ENCODE peak calls at places on chromosome 1, in seven cellular contexts. One of them, this sample, is unnamed.

GRCh38 chr1:147717051-147717705 is 43.2 kb downstream of the GJA5 start:
- DNase-seq in A673: no peak
- DNase-seq in coronary artery: no peak
- DNase-seq in HS-27A: no peak
- DNase-seq in Caki2: peak
- DNase-seq in tibial artery: no peak
- DNase-seq in GM23248: no peak
- DNase-seq in this sample: no peak

GRCh38 chr1:157628773-157629172 is 30.9 kb upstream of the FCRL4 start:
- DNase-seq in A673: no peak
- DNase-seq in coronary artery: no peak
- DNase-seq in HS-27A: no peak
- DNase-seq in Caki2: no peak
- DNase-seq in tibial artery: no peak
- DNase-seq in GM23248: no peak
- DNase-seq in this sample: no peak

GRCh38 chr1:15849775-15850449 is 2.4 kb downstream of the SPEN start:
- DNase-seq in A673: peak
- DNase-seq in coronary artery: no peak
- DNase-seq in HS-27A: peak
- DNase-seq in Caki2: peak
- DNase-seq in tibial artery: peak
- DNase-seq in GM23248: peak
- DNase-seq in this sample: no peak

GRCh38 chr1:169595764-169596711 is 9.8 kb upstream of the F5 start:
- DNase-seq in A673: peak
- DNase-seq in coronary artery: no peak
- DNase-seq in HS-27A: no peak
- DNase-seq in Caki2: peak
- DNase-seq in tibial artery: no peak
- DNase-seq in GM23248: peak
- DNase-seq in this sample: no peak

GRCh38 chr1:156760092-156760795 is 7.1 kb upstream of the PRCC start:
- DNase-seq in A673: no peak
- DNase-seq in coronary artery: no peak
- DNase-seq in HS-27A: no peak
- DNase-seq in Caki2: no peak
- DNase-seq in tibial artery: peak
- DNase-seq in GM23248: no peak
- DNase-seq in this sample: no peak

GRCh38 chr1:12080773-12081556 is 17.9 kb downstream of the TNFRSF8 start:
- DNase-seq in A673: no peak
- DNase-seq in coronary artery: no peak
- DNase-seq in HS-27A: no peak
- DNase-seq in Caki2: no peak
- DNase-seq in tibial artery: no peak
- DNase-seq in GM23248: no peak
- DNase-seq in this sample: no peak

GRCh38 chr1:30104551-30104950 is 618.8 kb downstream of the MATN1 start:
- DNase-seq in A673: no peak
- DNase-seq in coronary artery: no peak
- DNase-seq in HS-27A: no peak
- DNase-seq in Caki2: no peak
- DNase-seq in tibial artery: no peak
- DNase-seq in GM23248: no peak
- DNase-seq in this sample: no peak

GRCh38 chr1:106526650-106527049 is 529.8 kb upstream of the PRMT6 start:
- DNase-seq in A673: no peak
- DNase-seq in coronary artery: no peak
- DNase-seq in HS-27A: peak
- DNase-seq in Caki2: peak
- DNase-seq in tibial artery: no peak
- DNase-seq in GM23248: peak
- DNase-seq in this sample: no peak

GRCh38 chr1:228083871-228084278 is 1.4 kb downstream of the ARF1 start:
- DNase-seq in A673: no peak
- DNase-seq in coronary artery: no peak
- DNase-seq in HS-27A: no peak
- DNase-seq in Caki2: no peak
- DNase-seq in tibial artery: no peak
- DNase-seq in GM23248: peak
- DNase-seq in this sample: no peak

GRCh38 chr1:225462714-225463574 is 35.1 kb upstream of the LBR start:
- DNase-seq in A673: peak
- DNase-seq in coronary artery: no peak
- DNase-seq in HS-27A: no peak
- DNase-seq in Caki2: no peak
- DNase-seq in tibial artery: peak
- DNase-seq in GM23248: no peak
- DNase-seq in this sample: no peak

GRCh38 chr1:81305997-81306452 is 494.7 kb upstream of the ADGRL2 start:
- DNase-seq in A673: peak
- DNase-seq in coronary artery: no peak
- DNase-seq in HS-27A: peak
- DNase-seq in Caki2: peak
- DNase-seq in tibial artery: no peak
- DNase-seq in GM23248: peak
- DNase-seq in this sample: no peak

GRCh38 chr1:58823481-58824010 is 39.7 kb upstream of the JUN start:
- DNase-seq in A673: no peak
- DNase-seq in coronary artery: no peak
- DNase-seq in HS-27A: peak
- DNase-seq in Caki2: peak
- DNase-seq in tibial artery: no peak
- DNase-seq in GM23248: peak
- DNase-seq in this sample: no peak